ENCODE peak calls at places on chromosomes 2 and 18, in seven cellular contexts. A is Right ventricle myocardium superior, I is COR-L47, B is heart left ventricle, R is aorta, P is left colon, W is HTR-8/SVneo. H is an unnamed sample.

GRCh38 chr2:58866040-58866439 is 624.9 kb upstream of the FANCL start:
- DNase-seq in A (no peak), P (no peak), R (no peak), I (peak), B (no peak), W (no peak), H (no peak)

GRCh38 chr2:2291500-2292260 is 39.4 kb downstream of the MYT1L start:
- DNase-seq in A (no peak), I (peak), W (peak), B (no peak), P (no peak), R (no peak), H (peak)

GRCh38 chr2:197628043-197628500 is 47.3 kb downstream of the RFTN2 start:
- DNase-seq in W (no peak), P (no peak), B (no peak), I (no peak), A (no peak), R (no peak), H (no peak)

GRCh38 chr18:60202702-60203101 is 169.9 kb downstream of the MC4R start:
- DNase-seq in R (no peak), P (no peak), A (no peak), B (no peak), I (no peak), W (no peak), H (no peak)

GRCh38 chr2:69173706-69174105 is 160.7 kb downstream of the ANTXR1 start:
- DNase-seq in R (no peak), W (no peak), I (no peak), P (no peak), A (no peak), B (no peak), H (no peak)

GRCh38 chr18:22841840-22842239 is 91.3 kb upstream of the RBBP8 start:
- DNase-seq in A (no peak), R (no peak), W (no peak), P (no peak), B (no peak), I (no peak), H (no peak)

GRCh38 chr2:42238644-42239288 is 69.6 kb downstream of the EML4 start:
- DNase-seq in R (no peak), B (no peak), P (peak), I (peak), A (no peak), W (no peak), H (peak)

GRCh38 chr18:8730080-8730827 is 24.9 kb downstream of the MTCL1 start:
- DNase-seq in R (peak), A (peak), W (peak), B (peak), P (peak), I (peak), H (peak)

GRCh38 chr2:171394164-171394725 is 39.5 kb downstream of the METTL8 start:
- DNase-seq in A (no peak), R (no peak), P (no peak), B (no peak), W (no peak), I (no peak), H (no peak)

GRCh38 chr2:104584393-104584792 is 269.5 kb upstream of the POU3F3 start:
- DNase-seq in I (no peak), A (no peak), W (no peak), P (no peak), B (no peak), R (no peak), H (no peak)

H was measured in testis.